ENCODE peak calls at places on chromosomes 3 and 15, in four cellular contexts. Z, Y, U and H are unnamed samples.
A peak's percentile ranks its signal among the peaks of the same experiment; 100 is the strongest.

GRCh38 chr3:88034876-88035275 is 23.9 kb downstream of the CGGBP1 start:
- DNase-seq in Y (no peak), Z (no peak), U (no peak), H (no peak)

GRCh38 chr3:63968612-63969350 is 54.5 kb downstream of the PSMD6 start:
- DNase-seq in Z (peak; percentile 40), U (no peak), Y (no peak), H (no peak)

GRCh38 chr15:67253517-67254237 is 784 bp downstream of the AAGAB start:
- DNase-seq in U (no peak), Z (peak; percentile 34), Y (no peak), H (no peak)

GRCh38 chr3:66393486-66394260 is 107.1 kb downstream of the LRIG1 start:
- DNase-seq in Z (no peak), U (no peak), Y (no peak), H (no peak)

GRCh38 chr3:12005951-12006625 is 1.9 kb downstream of the SYN2 start:
- DNase-seq in Y (no peak), Z (no peak), U (no peak), H (no peak)

GRCh38 chr3:194084284-194084683 is 51.7 kb upstream of the HES1 start:
- DNase-seq in Y (no peak), U (no peak), Z (no peak), H (no peak)

GRCh38 chr3:119637679-119638525 is 22.5 kb downstream of the POPDC2 start:
- DNase-seq in Z (peak; percentile 87), U (no peak), Y (no peak), H (no peak)

GRCh38 chr3:101941253-101942039 is 92.1 kb downstream of the NFKBIZ start:
- DNase-seq in U (no peak), Z (peak; percentile 52), Y (no peak), H (no peak)

GRCh38 chr3:177283983-177284382 is 86.7 kb upstream of the TBL1XR1 start:
- DNase-seq in Y (no peak), U (no peak), Z (peak; percentile 59), H (no peak)

GRCh38 chr15:39511915-39512260 is 69.0 kb upstream of the THBS1 start:
- DNase-seq in Z (peak; percentile 32), U (no peak), Y (no peak), H (no peak)

GRCh38 chr3:134651347-134652041 is 672 bp upstream of the KY start:
- DNase-seq in Z (no peak), Y (no peak), U (no peak), H (no peak)

GRCh38 chr3:98657429-98657828 is 64.0 kb upstream of the CPOX start:
- DNase-seq in Z (peak; percentile 36), U (peak; percentile 89), Y (peak; percentile 15), H (no peak)

GRCh38 chr3:170267793-170268192 is 45.6 kb downstream of the PRKCI start:
- DNase-seq in U (no peak), Y (no peak), Z (no peak), H (no peak)

GRCh38 chr3:153142961-153143360 is 19.1 kb upstream of the RAP2B start:
- DNase-seq in Z (no peak), Y (no peak), U (no peak), H (no peak)

GRCh38 chr15:39171944-39172368 is 408.9 kb upstream of the THBS1 start:
- DNase-seq in Y (peak; percentile 46), Z (peak; percentile 98), U (peak; percentile 66), H (no peak)

GRCh38 chr3:18751514-18751913 is 326.4 kb upstream of the SATB1 start:
- DNase-seq in Z (no peak), Y (no peak), U (no peak), H (no peak)

GRCh38 chr3:58404396-58404795 is 29.2 kb downstream of the PDHB start:
- DNase-seq in Z (peak; percentile 84), Y (no peak), U (no peak), H (no peak)

GRCh38 chr15:38477637-38478036 is 23.7 kb downstream of the FAM98B start:
- DNase-seq in U (no peak), Z (no peak), Y (no peak), H (no peak)

GRCh38 chr3:129575987-129576364 is 30.5 kb downstream of the PLXND1 start:
- DNase-seq in Z (no peak), U (no peak), Y (no peak), H (no peak)

GRCh38 chr15:36924076-36924475 is 176.3 kb downstream of the MEIS2 start:
- DNase-seq in U (no peak), Z (no peak), Y (no peak), H (no peak)

GRCh38 chr3:160949460-160949859 is 155.7 kb downstream of the B3GALNT1 start:
- DNase-seq in Z (no peak), U (no peak), Y (no peak), H (no peak)

GRCh38 chr3:177057768-177058167 is 139.5 kb downstream of the TBL1XR1 start:
- DNase-seq in U (no peak), Z (peak; percentile 18), Y (no peak), H (no peak)

GRCh38 chr15:25176991-25177954 is 222.5 kb downstream of the SNRPN start:
- DNase-seq in Y (peak; percentile 3), Z (no peak), U (peak; percentile 48), H (peak; percentile 59)

GRCh38 chr15:77819271-77819806 is 186.6 kb upstream of the LINGO1 start:
- DNase-seq in U (no peak), Y (peak; percentile 30), Z (no peak), H (no peak)

GRCh38 chr3:141105828-141106628 is 54.9 kb downstream of the SPSB4 start:
- DNase-seq in U (no peak), Y (peak; percentile 69), Z (peak; percentile 85), H (no peak)

GRCh38 chr3:17489139-17489538 is 253.3 kb downstream of the TBC1D5 start:
- DNase-seq in Z (peak; percentile 62), Y (no peak), U (no peak), H (no peak)

GRCh38 chr3:32238816-32239637 is 547 bp downstream of the CMTM8 start:
- DNase-seq in Z (peak; percentile 45), U (peak; percentile 76), Y (peak; percentile 51), H (no peak)

GRCh38 chr3:163809540-163809993 is 1268.7 kb downstream of the SI start:
- DNase-seq in Y (no peak), Z (no peak), U (no peak), H (no peak)

GRCh38 chr15:81410318-81410753 is 36.3 kb upstream of the TMC3 start:
- DNase-seq in Y (peak; percentile 60), U (no peak), Z (peak; percentile 95), H (no peak)

DNA sequence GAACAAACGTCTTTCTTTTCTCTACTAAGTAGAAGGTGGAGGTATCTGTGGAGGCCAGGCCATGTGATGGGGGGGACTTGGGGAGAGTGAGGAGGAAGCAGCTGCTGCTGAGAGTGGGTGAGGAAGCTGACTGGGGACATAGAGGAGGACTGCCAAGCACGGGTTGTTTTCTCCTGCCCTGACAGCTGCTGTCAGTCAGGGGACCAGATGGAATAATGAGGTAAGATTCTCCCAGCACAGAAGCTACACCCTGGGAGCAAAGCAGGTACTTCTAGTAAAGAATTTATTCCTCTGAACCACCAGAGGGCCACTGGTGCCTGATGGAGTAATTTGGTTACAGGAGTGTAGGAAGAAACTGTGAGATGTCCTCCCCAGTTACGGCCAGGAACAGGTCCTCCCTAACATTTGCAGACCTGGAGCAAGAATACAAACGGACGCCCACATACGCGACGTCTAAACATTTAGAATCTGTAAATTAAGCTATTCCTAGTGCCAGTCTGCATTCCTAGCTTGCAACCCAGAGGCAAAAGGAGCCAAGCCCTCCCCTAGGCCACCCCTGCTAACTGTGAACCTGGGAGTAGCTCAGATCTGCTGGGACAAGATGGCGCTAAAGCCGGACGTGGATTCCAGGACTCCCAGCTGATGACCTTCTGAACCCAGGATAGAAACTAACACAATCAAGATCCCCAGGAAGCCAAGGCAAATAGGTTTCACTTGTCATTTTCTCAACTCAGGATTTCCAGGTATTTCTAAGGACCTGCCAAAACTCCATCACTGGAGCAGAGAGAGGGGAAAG is 14.8 kb downstream of the CRYGS start:
- DNase-seq in Z (no peak), U (no peak), Y (no peak), H (no peak)
- TF ChIP-seq CTCF in Z (peak; percentile 18), U (no peak), Y (no peak), H (peak; percentile 15)

GRCh38 chr3:48090166-48090939 is 74.1 kb upstream of the MAP4 start:
- DNase-seq in U (no peak), Z (no peak), Y (no peak), H (no peak)

GRCh38 chr3:48092270-48092669 is 76.1 kb upstream of the MAP4 start:
- DNase-seq in Z (no peak), U (no peak), Y (no peak), H (no peak)

GRCh38 chr3:48086736-48087470 is 70.7 kb upstream of the MAP4 start:
- DNase-seq in Y (no peak), U (no peak), Z (peak; percentile 69), H (no peak)

GRCh38 chr3:48088056-48088748 is 72.0 kb upstream of the MAP4 start:
- DNase-seq in Y (no peak), U (no peak), Z (peak; percentile 26), H (no peak)

DNA sequence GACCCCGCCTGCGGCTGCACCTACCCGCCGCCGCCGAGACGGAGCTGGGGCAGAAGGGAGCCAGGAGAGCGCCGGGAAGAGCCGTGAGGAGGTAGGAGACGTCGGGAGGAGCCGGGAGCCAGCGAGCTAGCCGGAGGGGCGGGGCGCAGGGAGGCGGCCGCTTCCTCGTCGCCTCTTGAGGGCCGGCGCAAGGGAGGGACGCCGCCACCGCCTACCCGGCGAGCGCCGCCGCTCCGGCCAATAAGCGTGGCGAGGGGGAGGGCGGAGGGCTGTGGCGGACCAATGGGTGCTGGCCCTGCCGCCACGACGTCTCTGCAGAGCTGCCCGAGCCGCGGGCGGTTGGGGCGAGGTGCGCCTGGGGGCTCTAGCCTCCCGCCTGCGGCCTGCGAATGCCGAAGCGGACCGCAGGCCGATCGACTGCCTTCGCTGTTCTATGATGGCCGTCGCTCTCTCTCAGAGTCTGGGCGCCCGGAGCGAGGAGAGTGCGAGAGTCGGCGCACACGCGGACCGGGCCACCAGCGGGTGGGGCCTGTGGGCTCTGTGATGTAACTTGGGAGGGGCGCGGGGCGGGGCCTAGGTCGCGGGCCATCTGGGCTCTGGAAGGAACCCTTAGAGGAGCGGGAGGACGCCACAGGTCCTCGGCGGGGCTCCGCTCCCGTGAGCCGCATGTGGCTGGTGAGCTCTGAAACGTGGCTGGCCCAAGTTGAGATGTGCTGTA is 72.7 kb upstream of the MAP4 start:
- DNase-seq in Y (peak; percentile 97), U (peak; percentile 99), Z (peak; percentile 99), H (peak; percentile 98)
- TF ChIP-seq CTCF in Y (no peak), U (peak; percentile 18), Z (no peak), H (peak; percentile 22)

GRCh38 chr3:86244897-86245296 is 746.1 kb downstream of the VGLL3 start:
- DNase-seq in U (no peak), Z (no peak), Y (no peak), H (no peak)
- TF ChIP-seq CTCF in U (no peak), Z (no peak), Y (no peak), H (no peak)

GRCh38 chr3:71022552-71023335 is 560.8 kb downstream of the FOXP1 start:
- DNase-seq in Z (peak; percentile 59), U (no peak), Y (peak; percentile 42), H (no peak)
- TF ChIP-seq CTCF in Z (peak; percentile 36), U (peak; percentile 23), Y (no peak), H (peak; percentile 65)